ENCODE peak calls at places on chromosome 1, in six cellular contexts. L is OCI-LY7; B is cardiac muscle cell; R is HFF-Myc; Z is Jurkat, Clone E6-1; W is lower lobe of right lung. O is an unnamed sample.

GRCh38 chr1:194731025-194731424 is 1544.6 kb upstream of the B3GALT2 start:
- DNase-seq in L (no peak), B (no peak), R (no peak), Z (no peak), W (no peak), O (no peak)

GRCh38 chr1:181113061-181113695 is 24.7 kb downstream of the IER5 start:
- DNase-seq in L (no peak), B (no peak), R (no peak), Z (no peak), W (no peak), O (no peak)

GRCh38 chr1:87673748-87674147 is 345.1 kb downstream of the LMO4 start:
- DNase-seq in L (no peak), B (no peak), R (no peak), Z (no peak), W (no peak), O (no peak)

GRCh38 chr1:162977944-162978568 is 91.1 kb upstream of the RGS4 start:
- DNase-seq in L (no peak), B (no peak), R (peak; percentile 72), Z (no peak), W (no peak), O (no peak)

GRCh38 chr1:5519366-5520135 is 472.7 kb downstream of the NPHP4 start:
- DNase-seq in L (no peak), B (no peak), R (no peak), Z (no peak), W (no peak), O (no peak)

GRCh38 chr1:53459321-53460175 is at the start of gene DMRTB1:
- DNase-seq in L (no peak), B (no peak), R (no peak), Z (no peak), W (no peak), O (no peak)

GRCh38 chr1:207890136-207890738 is 20.7 kb downstream of the CD34 start:
- DNase-seq in L (no peak), B (no peak), R (peak; percentile 71), Z (no peak), W (no peak), O (peak; percentile 49)

GRCh38 chr1:151124763-151125403 is 21.5 kb downstream of the SEMA6C start:
- DNase-seq in L (no peak), B (no peak), R (no peak), Z (no peak), W (no peak), O (no peak)

GRCh38 chr1:223143760-223144248 is 756 bp upstream of the TLR5 start:
- DNase-seq in L (no peak), B (peak; percentile 71), R (no peak), Z (peak; percentile 25), W (peak; percentile 78), O (no peak)

GRCh38 chr1:178055779-178056471 is 38.0 kb upstream of the RASAL2 start:
- DNase-seq in L (peak; percentile 3), B (no peak), R (no peak), Z (no peak), W (peak; percentile 62), O (no peak)

GRCh38 chr1:200980452-200980772 is 43.1 kb downstream of the KIF21B start:
- DNase-seq in L (no peak), B (no peak), R (no peak), Z (no peak), W (no peak), O (no peak)

GRCh38 chr1:208207388-208208131 is 36.6 kb downstream of the PLXNA2 start:
- DNase-seq in L (no peak), B (no peak), R (no peak), Z (no peak), W (peak; percentile 88), O (peak; percentile 69)

GRCh38 chr1:72282271-72282656 is at the start of gene NEGR1:
- DNase-seq in L (no peak), B (peak; percentile 61), R (no peak), Z (no peak), W (peak; percentile 60), O (peak; percentile 35)
- H3K4me3 ChIP-seq in L (no peak within 1 kb of the TSS), B (peak within 1 kb of the TSS; percentile 94), R (peak within 1 kb of the TSS; percentile 50), Z (peak within 1 kb of the TSS; percentile 75), W (peak within 1 kb of the TSS; percentile 75), O (peak within 1 kb of the TSS; percentile 79)

GRCh38 chr1:57407941-57408340 is 15.9 kb downstream of the DAB1 start:
- DNase-seq in L (no peak), B (peak; percentile 49), R (no peak), Z (no peak), W (no peak), O (no peak)
- H3K4me3 ChIP-seq in L (no peak overlapping the region), B (no peak overlapping the region), R (no peak overlapping the region), Z (no peak overlapping the region), W (no peak overlapping the region), O (no peak overlapping the region)

GRCh38 chr1:234875328-234875952 is 253.2 kb downstream of the TOMM20 start:
- DNase-seq in L (no peak), B (no peak), R (no peak), Z (no peak), W (peak; percentile 89), O (no peak)

GRCh38 chr1:234877761-234878160 is 250.9 kb downstream of the TOMM20 start:
- DNase-seq in L (no peak), B (no peak), R (no peak), Z (no peak), W (no peak), O (no peak)

GRCh38 chr1:234874291-234875288 is 254.0 kb downstream of the TOMM20 start:
- DNase-seq in L (no peak), B (no peak), R (no peak), Z (no peak), W (peak; percentile 65), O (no peak)

GRCh38 chr1:234878288-234878687 is 250.3 kb downstream of the TOMM20 start:
- DNase-seq in L (no peak), B (no peak), R (no peak), Z (no peak), W (no peak), O (no peak)

GRCh38 chr1:234875953-234876814 is 252.5 kb downstream of the TOMM20 start:
- DNase-seq in L (no peak), B (peak; percentile 76), R (no peak), Z (no peak), W (peak; percentile 59), O (no peak)
- H3K4me3 ChIP-seq in L (no peak overlapping the region), B (no peak overlapping the region), R (no peak overlapping the region), Z (no peak overlapping the region), W (no peak overlapping the region), O (no peak overlapping the region)

GRCh38 chr1:169105434-169106094 is 926 bp upstream of the ATP1B1 start:
- DNase-seq in L (peak; percentile 66), B (peak; percentile 89), R (no peak), Z (no peak), W (peak; percentile 94), O (no peak)
- H3K4me3 ChIP-seq in L (peak overlapping the region; percentile 94), B (peak overlapping the region; percentile 100), R (peak overlapping the region; percentile 80), Z (peak overlapping the region; percentile 68), W (peak overlapping the region; percentile 92), O (peak overlapping the region; percentile 89)